ENCODE peak calls at places on chromosomes 11 and 22, in four cellular contexts. One of them, this sample, is unnamed.

GRCh38 chr11:115963170-115963569 is 459.0 kb upstream of the CADM1 start:
- DNase-seq in heart right ventricle: no peak
- DNase-seq in left ventricle myocardium inferior: no peak
- DNase-seq in MM.1S: no peak
- DNase-seq in this sample: no peak

GRCh38 chr11:93623938-93624337 is 37.5 kb upstream of the CEP295 start:
- DNase-seq in heart right ventricle: no peak
- DNase-seq in left ventricle myocardium inferior: no peak
- DNase-seq in MM.1S: no peak
- DNase-seq in this sample: no peak

GRCh38 chr22:18008136-18008535 is 16.2 kb downstream of the MICAL3 start:
- DNase-seq in heart right ventricle: no peak
- DNase-seq in left ventricle myocardium inferior: no peak
- DNase-seq in MM.1S: no peak
- DNase-seq in this sample: no peak

GRCh38 chr11:37286890-37287289 is 688.9 kb upstream of the RAG2 start:
- DNase-seq in left ventricle myocardium inferior: no peak
- DNase-seq in MM.1S: peak
- DNase-seq in heart right ventricle: no peak
- DNase-seq in this sample: no peak

GRCh38 chr11:119672597-119672996 is 56.4 kb downstream of the NECTIN1 start:
- DNase-seq in heart right ventricle: no peak
- DNase-seq in MM.1S: no peak
- DNase-seq in left ventricle myocardium inferior: no peak
- DNase-seq in this sample: no peak

GRCh38 chr22:47355776-47356432 is 593.5 kb downstream of the TBC1D22A start:
- DNase-seq in left ventricle myocardium inferior: no peak
- DNase-seq in MM.1S: no peak
- DNase-seq in heart right ventricle: no peak
- DNase-seq in this sample: no peak

GRCh38 chr11:128522063-128522942 is 65.1 kb downstream of the ETS1 start:
- DNase-seq in left ventricle myocardium inferior: peak
- DNase-seq in heart right ventricle: peak
- DNase-seq in MM.1S: peak
- DNase-seq in this sample: peak

GRCh38 chr11:61164610-61165424 is 3.6 kb upstream of the VPS37C start:
- DNase-seq in MM.1S: no peak
- DNase-seq in heart right ventricle: no peak
- DNase-seq in left ventricle myocardium inferior: no peak
- DNase-seq in this sample: no peak

GRCh38 chr11:95445746-95446333 is 214.8 kb upstream of the SESN3 start:
- DNase-seq in heart right ventricle: no peak
- DNase-seq in MM.1S: no peak
- DNase-seq in left ventricle myocardium inferior: no peak
- DNase-seq in this sample: no peak

GRCh38 chr11:971092-971690 is 45.5 kb downstream of the AP2A2 start:
- DNase-seq in left ventricle myocardium inferior: no peak
- DNase-seq in heart right ventricle: no peak
- DNase-seq in MM.1S: no peak
- DNase-seq in this sample: no peak

GRCh38 chr11:2725367-2726300 is 25.8 kb upstream of the KCNQ1OT1 start:
- DNase-seq in heart right ventricle: peak
- DNase-seq in MM.1S: no peak
- DNase-seq in left ventricle myocardium inferior: peak
- DNase-seq in this sample: no peak

GRCh38 chr11:33899383-33900037 is 7.6 kb upstream of the LMO2 start:
- DNase-seq in MM.1S: no peak
- DNase-seq in heart right ventricle: peak
- DNase-seq in left ventricle myocardium inferior: peak
- DNase-seq in this sample: no peak

GRCh38 chr22:40251106-40251505 is 73.4 kb downstream of the TNRC6B start:
- DNase-seq in heart right ventricle: no peak
- DNase-seq in MM.1S: no peak
- DNase-seq in left ventricle myocardium inferior: no peak
- DNase-seq in this sample: no peak

GRCh38 chr11:57290288-57290687 is 34.5 kb downstream of the TNKS1BP1 start:
- DNase-seq in MM.1S: no peak
- DNase-seq in left ventricle myocardium inferior: no peak
- DNase-seq in heart right ventricle: no peak
- DNase-seq in this sample: no peak

GRCh38 chr22:43377486-43377995 is 34.3 kb upstream of the MPPED1 start:
- DNase-seq in left ventricle myocardium inferior: no peak
- DNase-seq in heart right ventricle: no peak
- DNase-seq in MM.1S: no peak
- DNase-seq in this sample: no peak

GRCh38 chr22:23700706-23701105 is 9.9 kb downstream of the RGL4 start:
- DNase-seq in heart right ventricle: no peak
- DNase-seq in left ventricle myocardium inferior: no peak
- DNase-seq in MM.1S: no peak
- DNase-seq in this sample: no peak

GRCh38 chr22:22061085-22062077 is 78.8 kb upstream of the TOP3B start:
- DNase-seq in MM.1S: no peak
- DNase-seq in left ventricle myocardium inferior: peak
- DNase-seq in heart right ventricle: peak
- DNase-seq in this sample: no peak
- H3K4me3 ChIP-seq in MM.1S: no peak
- H3K4me3 ChIP-seq in left ventricle myocardium inferior: no peak
- H3K4me3 ChIP-seq in heart right ventricle: no peak
- H3K4me3 ChIP-seq in this sample: no peak

GRCh38 chr22:32202161-32202538 is 2.7 kb downstream of the RFPL2 start:
- DNase-seq in heart right ventricle: no peak
- DNase-seq in left ventricle myocardium inferior: no peak
- DNase-seq in MM.1S: no peak
- DNase-seq in this sample: no peak

GRCh38 chr22:32204211-32204855 is 540 bp downstream of the RFPL2 start:
- DNase-seq in heart right ventricle: no peak
- DNase-seq in left ventricle myocardium inferior: no peak
- DNase-seq in MM.1S: no peak
- DNase-seq in this sample: no peak

GRCh38 chr22:32204856-32205722 is at the start of gene RFPL2:
- DNase-seq in MM.1S: no peak
- DNase-seq in heart right ventricle: no peak
- DNase-seq in left ventricle myocardium inferior: no peak
- DNase-seq in this sample: no peak

GRCh38 chr22:32202539-32203180 is 2.2 kb downstream of the RFPL2 start:
- DNase-seq in left ventricle myocardium inferior: peak
- DNase-seq in heart right ventricle: peak
- DNase-seq in MM.1S: peak
- DNase-seq in this sample: peak

GRCh38 chr22:32203181-32204105 is 1.4 kb downstream of the RFPL2 start:
- DNase-seq in MM.1S: no peak
- DNase-seq in left ventricle myocardium inferior: no peak
- DNase-seq in heart right ventricle: no peak
- DNase-seq in this sample: no peak
- H3K4me3 ChIP-seq in MM.1S: no peak
- H3K4me3 ChIP-seq in left ventricle myocardium inferior: peak
- H3K4me3 ChIP-seq in heart right ventricle: peak
- H3K4me3 ChIP-seq in this sample: no peak

DNA sequence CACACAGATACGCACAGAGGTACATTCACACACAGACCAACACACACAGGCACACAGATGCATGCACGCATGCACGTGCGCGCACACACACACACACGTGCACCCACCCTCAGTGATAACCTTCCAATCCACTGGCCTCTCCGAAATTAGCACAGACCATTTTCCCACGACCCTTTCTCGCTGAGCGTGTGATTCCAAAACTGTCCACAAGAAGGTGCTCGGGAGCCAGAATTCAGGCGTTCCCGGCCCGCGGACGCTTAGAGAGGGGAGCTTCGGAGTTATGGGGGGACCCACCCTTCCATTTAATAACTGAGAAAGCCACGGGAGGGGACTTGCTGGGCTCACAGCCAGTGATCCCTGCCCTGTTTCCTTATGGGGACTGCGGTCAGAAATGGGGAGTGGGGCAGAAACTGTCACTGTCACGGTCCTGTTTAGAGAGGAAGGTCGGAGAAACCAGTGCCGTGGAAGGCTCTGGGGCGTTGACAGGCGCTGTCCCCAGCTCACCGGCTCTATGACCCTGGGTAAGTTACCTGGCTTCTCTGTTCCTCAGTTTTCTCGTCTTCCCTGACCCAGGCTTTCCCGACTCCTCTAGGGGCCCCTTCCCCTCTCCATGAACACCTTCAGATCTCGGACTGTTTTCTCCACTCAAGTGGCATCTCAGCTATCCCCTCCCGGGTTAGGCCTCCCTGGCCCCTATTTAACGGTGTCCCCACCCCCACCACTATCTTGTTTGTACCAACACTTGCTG is 33.6 kb upstream of the SLC35C1 start:
- DNase-seq in left ventricle myocardium inferior: peak
- DNase-seq in heart right ventricle: peak
- DNase-seq in MM.1S: peak
- DNase-seq in this sample: peak
- H3K4me3 ChIP-seq in left ventricle myocardium inferior: peak
- H3K4me3 ChIP-seq in heart right ventricle: peak
- H3K4me3 ChIP-seq in MM.1S: peak
- H3K4me3 ChIP-seq in this sample: peak

DNA sequence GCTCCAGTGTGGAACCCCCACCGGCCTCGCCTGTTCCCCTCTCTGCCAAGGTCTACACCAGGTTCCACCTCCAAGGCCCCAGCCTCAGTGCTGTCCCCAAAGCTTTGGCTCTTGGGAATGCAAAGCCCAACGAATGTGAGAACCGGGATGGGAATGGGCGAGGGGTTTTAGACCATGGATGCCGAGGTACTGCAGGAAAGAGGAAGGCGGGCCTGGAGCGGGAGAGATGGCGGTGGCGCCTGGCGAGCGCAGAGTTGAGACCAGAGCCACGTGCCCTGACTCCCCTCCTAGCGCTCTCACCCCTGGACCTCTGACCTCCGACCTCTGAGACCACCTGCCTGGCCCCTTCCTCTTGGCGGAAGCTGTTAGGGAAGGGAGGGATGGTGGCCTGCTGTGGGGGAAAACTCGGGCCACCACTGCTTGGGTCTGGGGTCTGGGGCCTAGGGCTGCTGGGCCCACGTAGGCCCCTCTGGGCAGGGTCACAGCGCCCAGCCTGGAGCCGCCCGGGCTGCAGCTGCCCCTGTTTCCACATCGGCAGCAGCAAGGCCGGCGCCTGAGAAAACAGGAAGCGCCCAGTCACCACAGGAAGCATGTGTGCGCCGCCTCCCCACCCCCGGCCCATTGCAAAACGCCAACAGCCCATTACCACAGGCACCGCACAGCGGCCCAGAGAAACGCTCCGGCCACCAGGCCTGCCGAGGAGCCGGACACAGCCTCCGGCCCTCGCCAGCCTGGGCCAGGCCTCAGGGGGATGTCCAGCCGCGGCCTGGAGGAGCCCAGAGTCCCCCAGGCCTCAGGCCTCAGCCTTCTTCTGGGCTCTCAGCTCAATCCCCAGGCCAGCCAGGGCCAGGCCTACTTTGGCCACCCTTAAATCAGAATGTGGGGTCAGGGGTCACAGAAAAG is 13.8 kb upstream of the SLC39A13 start:
- DNase-seq in MM.1S: peak
- DNase-seq in heart right ventricle: peak
- DNase-seq in left ventricle myocardium inferior: peak
- DNase-seq in this sample: peak
- H3K4me3 ChIP-seq in MM.1S: peak
- H3K4me3 ChIP-seq in heart right ventricle: no peak
- H3K4me3 ChIP-seq in left ventricle myocardium inferior: peak
- H3K4me3 ChIP-seq in this sample: peak

GRCh38 chr11:120717042-120717441 is 205.5 kb downstream of the GRIK4 start:
- DNase-seq in left ventricle myocardium inferior: no peak
- DNase-seq in heart right ventricle: no peak
- DNase-seq in MM.1S: no peak
- DNase-seq in this sample: no peak

GRCh38 chr11:120719348-120719747 is 207.8 kb downstream of the GRIK4 start:
- DNase-seq in heart right ventricle: no peak
- DNase-seq in MM.1S: no peak
- DNase-seq in left ventricle myocardium inferior: no peak
- DNase-seq in this sample: no peak

GRCh38 chr11:120717623-120718022 is 206.1 kb downstream of the GRIK4 start:
- DNase-seq in MM.1S: no peak
- DNase-seq in heart right ventricle: no peak
- DNase-seq in left ventricle myocardium inferior: no peak
- DNase-seq in this sample: no peak

GRCh38 chr11:120720760-120721159 is 209.2 kb downstream of the GRIK4 start:
- DNase-seq in heart right ventricle: no peak
- DNase-seq in left ventricle myocardium inferior: no peak
- DNase-seq in MM.1S: no peak
- DNase-seq in this sample: no peak

DNA sequence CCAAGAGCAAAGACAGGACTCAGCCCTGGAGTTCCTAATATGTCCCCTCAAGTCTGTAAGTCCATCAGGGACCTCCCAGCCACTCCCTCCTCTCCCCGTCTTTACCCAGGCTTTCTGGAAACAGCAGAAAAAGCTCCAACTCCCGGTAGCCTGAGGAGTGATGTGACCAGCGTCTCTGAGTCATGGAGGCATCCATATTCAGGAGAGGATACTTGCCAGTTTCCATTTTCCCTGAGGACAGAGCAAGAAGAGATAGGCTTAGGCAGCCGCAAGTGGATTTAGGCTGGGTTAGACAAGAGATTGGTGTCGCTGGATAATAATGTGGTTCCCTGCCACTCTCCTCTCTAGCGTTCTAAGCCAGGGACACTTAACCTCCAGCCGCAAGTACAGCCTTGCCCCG is 206.6 kb downstream of the GRIK4 start:
- DNase-seq in left ventricle myocardium inferior: no peak
- DNase-seq in MM.1S: no peak
- DNase-seq in heart right ventricle: no peak
- DNase-seq in this sample: no peak
- H3K4me3 ChIP-seq in left ventricle myocardium inferior: no peak
- H3K4me3 ChIP-seq in MM.1S: no peak
- H3K4me3 ChIP-seq in heart right ventricle: no peak
- H3K4me3 ChIP-seq in this sample: no peak